ENCODE peak calls at places on chromosomes 2 and 18, in seven cellular contexts. One of them, this sample, is unnamed.

GRCh38 chr18:6107794-6108193 is 212.5 kb upstream of the TMEM200C start:
- DNase-seq in thoracic aorta: no peak
- DNase-seq in stomach: no peak
- DNase-seq in vagina: no peak
- DNase-seq in Peyer's patch: no peak
- DNase-seq in A549: no peak
- DNase-seq in hepatocyte: no peak
- DNase-seq in this sample: no peak

GRCh38 chr2:120740765-120741513 is 5.3 kb downstream of the GLI2 start:
- DNase-seq in vagina: peak; percentile 55
- DNase-seq in A549: peak; percentile 60
- DNase-seq in thoracic aorta: no peak
- DNase-seq in hepatocyte: peak; percentile 46
- DNase-seq in stomach: no peak
- DNase-seq in Peyer's patch: no peak
- DNase-seq in this sample: no peak

GRCh38 chr2:236629961-236630872 is 60.6 kb downstream of the ACKR3 start:
- DNase-seq in A549: no peak
- DNase-seq in thoracic aorta: no peak
- DNase-seq in stomach: peak; percentile 16
- DNase-seq in vagina: peak; percentile 61
- DNase-seq in hepatocyte: no peak
- DNase-seq in Peyer's patch: no peak
- DNase-seq in this sample: no peak

GRCh38 chr2:10441966-10442365 is 6.2 kb downstream of the ODC1 start:
- DNase-seq in thoracic aorta: no peak
- DNase-seq in vagina: no peak
- DNase-seq in stomach: no peak
- DNase-seq in hepatocyte: no peak
- DNase-seq in A549: no peak
- DNase-seq in Peyer's patch: no peak
- DNase-seq in this sample: no peak

GRCh38 chr2:212723226-212723625 is 184.6 kb upstream of the ERBB4 start:
- DNase-seq in A549: no peak
- DNase-seq in vagina: no peak
- DNase-seq in thoracic aorta: no peak
- DNase-seq in hepatocyte: no peak
- DNase-seq in stomach: no peak
- DNase-seq in Peyer's patch: no peak
- DNase-seq in this sample: no peak

GRCh38 chr2:28004086-28004485 is 113.6 kb downstream of the BABAM2 start:
- DNase-seq in vagina: no peak
- DNase-seq in A549: peak; percentile 31
- DNase-seq in thoracic aorta: no peak
- DNase-seq in hepatocyte: no peak
- DNase-seq in Peyer's patch: no peak
- DNase-seq in stomach: no peak
- DNase-seq in this sample: no peak

GRCh38 chr2:159788218-159788617 is 9.8 kb downstream of the CD302 start:
- DNase-seq in hepatocyte: peak; percentile 33
- DNase-seq in Peyer's patch: no peak
- DNase-seq in stomach: no peak
- DNase-seq in thoracic aorta: no peak
- DNase-seq in vagina: no peak
- DNase-seq in A549: no peak
- DNase-seq in this sample: no peak

GRCh38 chr2:109195193-109196045 is 66.4 kb downstream of the SH3RF3 start:
- DNase-seq in stomach: no peak
- DNase-seq in thoracic aorta: no peak
- DNase-seq in A549: no peak
- DNase-seq in Peyer's patch: no peak
- DNase-seq in hepatocyte: no peak
- DNase-seq in vagina: no peak
- DNase-seq in this sample: no peak

GRCh38 chr2:19801367-19802087 is 100.3 kb downstream of the TTC32 start:
- DNase-seq in Peyer's patch: no peak
- DNase-seq in A549: peak; percentile 94
- DNase-seq in vagina: no peak
- DNase-seq in hepatocyte: peak; percentile 82
- DNase-seq in thoracic aorta: peak; percentile 90
- DNase-seq in stomach: peak; percentile 82
- DNase-seq in this sample: no peak

GRCh38 chr2:170012773-170013172 is 165.2 kb upstream of the MYO3B start:
- DNase-seq in A549: no peak
- DNase-seq in Peyer's patch: no peak
- DNase-seq in vagina: no peak
- DNase-seq in stomach: no peak
- DNase-seq in hepatocyte: no peak
- DNase-seq in thoracic aorta: no peak
- DNase-seq in this sample: no peak

GRCh38 chr2:188902906-188903305 is 71.3 kb upstream of the COL3A1 start:
- DNase-seq in Peyer's patch: no peak
- DNase-seq in hepatocyte: no peak
- DNase-seq in thoracic aorta: no peak
- DNase-seq in vagina: no peak
- DNase-seq in A549: peak; percentile 18
- DNase-seq in stomach: no peak
- DNase-seq in this sample: no peak

GRCh38 chr2:19733951-19734425 is 167.8 kb downstream of the TTC32 start:
- DNase-seq in A549: no peak
- DNase-seq in vagina: no peak
- DNase-seq in hepatocyte: no peak
- DNase-seq in Peyer's patch: no peak
- DNase-seq in thoracic aorta: no peak
- DNase-seq in stomach: no peak
- DNase-seq in this sample: no peak

GRCh38 chr2:242098445-242099128 is 229.1 kb downstream of the RTP5 start:
- DNase-seq in stomach: no peak
- DNase-seq in thoracic aorta: no peak
- DNase-seq in A549: no peak
- DNase-seq in vagina: no peak
- DNase-seq in Peyer's patch: no peak
- DNase-seq in hepatocyte: no peak
- DNase-seq in this sample: no peak

DNA sequence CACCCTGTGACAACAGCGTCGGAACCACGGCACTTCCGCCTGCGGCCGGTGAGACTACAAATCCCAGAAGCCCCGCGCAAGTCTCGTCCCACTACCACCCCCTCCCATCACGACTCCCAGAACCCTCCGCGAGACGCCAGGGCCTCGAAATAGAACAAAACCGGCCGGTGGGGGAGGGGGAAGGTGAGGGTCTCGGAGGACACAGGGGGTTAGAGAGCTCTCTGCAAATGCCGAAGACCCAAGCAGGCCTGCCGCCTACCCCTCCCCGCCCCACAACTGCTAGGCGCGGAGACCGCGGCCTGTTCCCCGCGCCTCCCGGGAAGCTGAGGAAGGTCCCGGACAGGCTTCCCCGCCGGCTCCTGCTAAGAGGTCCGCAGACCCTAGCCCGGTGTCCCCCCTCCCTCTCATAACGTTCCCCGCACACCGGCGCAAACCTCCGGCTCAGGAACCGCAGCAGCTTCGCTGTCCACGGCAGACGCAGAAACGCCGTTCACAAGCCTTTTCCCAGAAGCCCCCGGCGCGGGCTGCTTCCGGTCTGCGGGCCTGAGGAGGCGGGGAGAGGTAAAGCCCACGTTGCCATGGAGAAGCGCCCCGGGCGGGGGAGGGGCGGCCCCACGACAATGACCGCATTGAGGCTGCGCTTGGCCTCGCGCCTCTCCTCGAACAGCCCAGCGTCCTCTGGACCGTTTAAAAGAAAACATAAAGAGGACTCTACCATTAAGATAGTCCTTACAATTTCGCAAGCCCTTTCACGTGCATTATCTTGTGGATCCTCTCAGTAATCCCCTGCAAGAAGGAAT is at the start of gene ZNF24:
- DNase-seq in thoracic aorta: peak; percentile 89
- DNase-seq in A549: peak; percentile 90
- DNase-seq in vagina: no peak
- DNase-seq in hepatocyte: peak; percentile 98
- DNase-seq in Peyer's patch: peak; percentile 96
- DNase-seq in stomach: peak; percentile 96
- DNase-seq in this sample: peak; percentile 77
- H3K4me1 ChIP-seq in thoracic aorta: peaks cover 33% of the 10 kb centered on the region
- H3K4me1 ChIP-seq in A549: peaks cover 8% of the 10 kb centered on the region
- H3K4me1 ChIP-seq in vagina: peaks cover 46% of the 10 kb centered on the region
- H3K4me1 ChIP-seq in hepatocyte: peaks cover 18% of the 10 kb centered on the region
- H3K4me1 ChIP-seq in Peyer's patch: no peaks in the 10 kb centered on the region
- H3K4me1 ChIP-seq in stomach: peaks cover 62% of the 10 kb centered on the region
- H3K4me1 ChIP-seq in this sample: peaks cover 5% of the 10 kb centered on the region

DNA sequence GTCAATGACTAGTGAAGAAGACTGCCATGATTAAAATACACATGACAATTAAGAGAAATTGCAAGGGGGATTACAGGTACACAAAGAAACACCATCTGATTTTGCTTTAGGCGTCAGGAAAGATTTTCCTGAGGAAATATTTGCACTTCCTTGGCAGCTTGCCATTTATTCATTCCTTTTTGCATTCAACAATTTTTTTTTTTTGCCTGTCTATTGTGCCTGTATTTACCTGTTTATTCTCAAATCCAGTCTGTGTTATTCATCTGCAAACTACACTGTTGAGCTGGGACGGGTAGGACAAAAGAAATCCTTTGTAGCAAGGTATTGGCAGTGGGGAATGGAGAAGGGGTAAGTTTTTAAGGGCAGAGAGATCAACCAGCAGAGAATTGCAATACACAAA is 31.8 kb downstream of the SMAD2 start:
- DNase-seq in thoracic aorta: no peak
- DNase-seq in hepatocyte: no peak
- DNase-seq in stomach: no peak
- DNase-seq in vagina: no peak
- DNase-seq in A549: no peak
- DNase-seq in Peyer's patch: no peak
- DNase-seq in this sample: no peak
- H3K4me1 ChIP-seq in thoracic aorta: peaks cover 14% of the 10 kb centered on the region
- H3K4me1 ChIP-seq in hepatocyte: peaks cover 12% of the 10 kb centered on the region
- H3K4me1 ChIP-seq in stomach: peaks cover 50% of the 10 kb centered on the region
- H3K4me1 ChIP-seq in vagina: peaks cover 19% of the 10 kb centered on the region
- H3K4me1 ChIP-seq in A549: peaks cover 88% of the 10 kb centered on the region
- H3K4me1 ChIP-seq in Peyer's patch: no peaks in the 10 kb centered on the region
- H3K4me1 ChIP-seq in this sample: peaks cover 10% of the 10 kb centered on the region

GRCh38 chr2:134625311-134625710 is 93.5 kb downstream of the TMEM163 start:
- DNase-seq in stomach: no peak
- DNase-seq in hepatocyte: no peak
- DNase-seq in thoracic aorta: no peak
- DNase-seq in A549: no peak
- DNase-seq in Peyer's patch: no peak
- DNase-seq in vagina: no peak
- DNase-seq in this sample: no peak
- H3K4me1 ChIP-seq in stomach: no peaks in the 10 kb centered on the region
- H3K4me1 ChIP-seq in hepatocyte: no peaks in the 10 kb centered on the region
- H3K4me1 ChIP-seq in thoracic aorta: no peaks in the 10 kb centered on the region
- H3K4me1 ChIP-seq in A549: no peaks in the 10 kb centered on the region
- H3K4me1 ChIP-seq in Peyer's patch: no peaks in the 10 kb centered on the region
- H3K4me1 ChIP-seq in vagina: no peaks in the 10 kb centered on the region
- H3K4me1 ChIP-seq in this sample: no peaks in the 10 kb centered on the region

DNA sequence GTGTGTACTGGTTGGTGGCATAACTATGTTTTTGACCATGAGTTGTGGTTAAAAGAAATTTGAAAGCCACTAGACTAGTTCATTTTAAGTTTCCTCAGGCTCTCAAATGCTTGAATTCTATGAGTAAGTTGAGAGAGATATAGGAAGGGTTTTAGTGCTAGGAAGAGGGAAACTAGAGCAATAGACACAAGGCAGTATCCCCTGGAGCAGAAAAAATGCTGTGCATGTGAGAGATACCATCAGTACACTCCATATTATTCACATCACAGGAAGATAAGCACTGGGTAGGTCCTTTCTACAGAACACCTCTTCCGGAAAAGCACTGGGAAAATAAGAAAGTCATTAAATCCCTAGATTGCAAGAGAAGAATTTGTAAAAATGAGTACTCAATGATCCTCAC is 19.3 kb upstream of the DSG3 start:
- DNase-seq in thoracic aorta: no peak
- DNase-seq in hepatocyte: no peak
- DNase-seq in A549: no peak
- DNase-seq in stomach: no peak
- DNase-seq in vagina: no peak
- DNase-seq in Peyer's patch: no peak
- DNase-seq in this sample: no peak
- H3K4me1 ChIP-seq in thoracic aorta: no peaks in the 10 kb centered on the region
- H3K4me1 ChIP-seq in hepatocyte: no peaks in the 10 kb centered on the region
- H3K4me1 ChIP-seq in A549: peaks cover 5% of the 10 kb centered on the region
- H3K4me1 ChIP-seq in stomach: peaks cover 6% of the 10 kb centered on the region
- H3K4me1 ChIP-seq in vagina: no peaks in the 10 kb centered on the region
- H3K4me1 ChIP-seq in Peyer's patch: no peaks in the 10 kb centered on the region
- H3K4me1 ChIP-seq in this sample: peaks cover 5% of the 10 kb centered on the region

GRCh38 chr18:12246849-12247808 is 7.0 kb upstream of the CIDEA start:
- DNase-seq in thoracic aorta: no peak
- DNase-seq in A549: peak; percentile 50
- DNase-seq in vagina: no peak
- DNase-seq in Peyer's patch: no peak
- DNase-seq in hepatocyte: peak; percentile 56
- DNase-seq in stomach: no peak
- DNase-seq in this sample: no peak
- H3K4me1 ChIP-seq in thoracic aorta: no peaks in the 10 kb centered on the region
- H3K4me1 ChIP-seq in A549: no peaks in the 10 kb centered on the region
- H3K4me1 ChIP-seq in vagina: no peaks in the 10 kb centered on the region
- H3K4me1 ChIP-seq in Peyer's patch: no peaks in the 10 kb centered on the region
- H3K4me1 ChIP-seq in hepatocyte: no peaks in the 10 kb centered on the region
- H3K4me1 ChIP-seq in stomach: no peaks in the 10 kb centered on the region
- H3K4me1 ChIP-seq in this sample: no peaks in the 10 kb centered on the region

GRCh38 chr2:206647985-206648384 is 5.7 kb downstream of the FAM237A start:
- DNase-seq in hepatocyte: no peak
- DNase-seq in thoracic aorta: no peak
- DNase-seq in stomach: no peak
- DNase-seq in vagina: no peak
- DNase-seq in Peyer's patch: no peak
- DNase-seq in A549: no peak
- DNase-seq in this sample: no peak
- H3K4me1 ChIP-seq in hepatocyte: no peaks in the 10 kb centered on the region
- H3K4me1 ChIP-seq in thoracic aorta: no peaks in the 10 kb centered on the region
- H3K4me1 ChIP-seq in stomach: no peaks in the 10 kb centered on the region
- H3K4me1 ChIP-seq in vagina: no peaks in the 10 kb centered on the region
- H3K4me1 ChIP-seq in Peyer's patch: no peaks in the 10 kb centered on the region
- H3K4me1 ChIP-seq in A549: no peaks in the 10 kb centered on the region
- H3K4me1 ChIP-seq in this sample: no peaks in the 10 kb centered on the region

GRCh38 chr2:63054812-63055509 is 4.3 kb downstream of the OTX1 start:
- DNase-seq in hepatocyte: no peak
- DNase-seq in stomach: no peak
- DNase-seq in vagina: no peak
- DNase-seq in Peyer's patch: no peak
- DNase-seq in thoracic aorta: no peak
- DNase-seq in A549: no peak
- DNase-seq in this sample: no peak

GRCh38 chr2:63051795-63052333 is 1.2 kb downstream of the OTX1 start:
- DNase-seq in Peyer's patch: no peak
- DNase-seq in thoracic aorta: no peak
- DNase-seq in A549: no peak
- DNase-seq in stomach: no peak
- DNase-seq in vagina: no peak
- DNase-seq in hepatocyte: no peak
- DNase-seq in this sample: no peak

GRCh38 chr2:63052411-63053234 is 2.0 kb downstream of the OTX1 start:
- DNase-seq in A549: no peak
- DNase-seq in thoracic aorta: no peak
- DNase-seq in hepatocyte: no peak
- DNase-seq in Peyer's patch: no peak
- DNase-seq in stomach: no peak
- DNase-seq in vagina: no peak
- DNase-seq in this sample: no peak

GRCh38 chr2:63053889-63054725 is 3.5 kb downstream of the OTX1 start:
- DNase-seq in A549: no peak
- DNase-seq in Peyer's patch: no peak
- DNase-seq in vagina: no peak
- DNase-seq in hepatocyte: peak; percentile 13
- DNase-seq in thoracic aorta: no peak
- DNase-seq in stomach: no peak
- DNase-seq in this sample: no peak

GRCh38 chr2:63053235-63053888 is 2.7 kb downstream of the OTX1 start:
- DNase-seq in A549: no peak
- DNase-seq in stomach: no peak
- DNase-seq in Peyer's patch: no peak
- DNase-seq in hepatocyte: no peak
- DNase-seq in thoracic aorta: no peak
- DNase-seq in vagina: no peak
- DNase-seq in this sample: no peak
- H3K4me1 ChIP-seq in A549: peaks cover 8% of the 10 kb centered on the region
- H3K4me1 ChIP-seq in stomach: peaks cover 88% of the 10 kb centered on the region
- H3K4me1 ChIP-seq in Peyer's patch: no peaks in the 10 kb centered on the region
- H3K4me1 ChIP-seq in hepatocyte: peaks cover 38% of the 10 kb centered on the region
- H3K4me1 ChIP-seq in thoracic aorta: peaks cover 65% of the 10 kb centered on the region
- H3K4me1 ChIP-seq in vagina: peaks cover 72% of the 10 kb centered on the region
- H3K4me1 ChIP-seq in this sample: peaks cover 55% of the 10 kb centered on the region